ENCODE peak calls at places on chromosomes 13 and 19, in four cellular contexts. M is K562, H is A549, Y is HepG2. O is an unnamed sample.

GRCh38 chr19:27736225-27736624 is 1476.7 kb downstream of the UQCRFS1 start:
- DNase-seq in M (no peak), H (no peak), Y (no peak), O (no peak)

GRCh38 chr19:39645800-39646411 is 9.8 kb upstream of the LGALS16 start:
- DNase-seq in M (peak), H (no peak), Y (peak), O (peak)

GRCh38 chr13:100495455-100495854 is 93.1 kb downstream of the GGACT start:
- DNase-seq in M (no peak), H (no peak), Y (no peak), O (no peak)

GRCh38 chr13:45446181-45446580 is 18.6 kb upstream of the COG3 start:
- DNase-seq in M (no peak), H (no peak), Y (no peak), O (no peak)

GRCh38 chr13:38494445-38494844 is 144.8 kb downstream of the UFM1 start:
- DNase-seq in M (no peak), H (no peak), Y (no peak), O (no peak)

GRCh38 chr19:21697698-21698097 is 69.7 kb downstream of the ZNF100 start:
- DNase-seq in M (no peak), H (no peak), Y (no peak), O (no peak)

GRCh38 chr19:14203258-14203657 is 2.7 kb downstream of the ADGRL1 start:
- DNase-seq in M (no peak), H (no peak), Y (no peak), O (peak)

GRCh38 chr13:60143775-60144174 is 20.0 kb downstream of the DIAPH3 start:
- DNase-seq in M (no peak), H (no peak), Y (no peak), O (no peak)

GRCh38 chr13:47472516-47472915 is 528.6 kb downstream of the SUCLA2 start:
- DNase-seq in M (no peak), H (no peak), Y (no peak), O (no peak)

GRCh38 chr13:100517706-100518105 is 70.9 kb downstream of the GGACT start:
- DNase-seq in M (no peak), H (no peak), Y (no peak), O (no peak)

GRCh38 chr13:106155411-106155810 is 380.1 kb downstream of the EFNB2 start:
- DNase-seq in M (no peak), H (no peak), Y (no peak), O (no peak)

GRCh38 chr13:29597701-29598100 is 2.2 kb upstream of the SLC7A1 start:
- DNase-seq in M (no peak), H (no peak), Y (no peak), O (no peak)

GRCh38 chr13:60577761-60578160 is 180.7 kb downstream of the TDRD3 start:
- DNase-seq in M (no peak), H (no peak), Y (no peak), O (no peak)

GRCh38 chr13:90696656-90697055 is 650.8 kb upstream of the MIR17HG start:
- DNase-seq in M (no peak), H (no peak), Y (no peak), O (no peak)

GRCh38 chr13:99811067-99811715 is 160.4 kb downstream of the ZIC5 start:
- DNase-seq in M (no peak), H (no peak), Y (no peak), O (no peak)

GRCh38 chr13:105139380-105140285 is 1395.8 kb downstream of the EFNB2 start:
- DNase-seq in M (no peak), H (peak), Y (peak), O (peak)

GRCh38 chr19:21593934-21594844 is 88.8 kb downstream of the ZNF429 start:
- DNase-seq in M (peak), H (no peak), Y (no peak), O (no peak)

GRCh38 chr19:2353159-2353894 is 6.7 kb upstream of the TMPRSS9 start:
- DNase-seq in M (no peak), H (no peak), Y (no peak), O (no peak)

DNA sequence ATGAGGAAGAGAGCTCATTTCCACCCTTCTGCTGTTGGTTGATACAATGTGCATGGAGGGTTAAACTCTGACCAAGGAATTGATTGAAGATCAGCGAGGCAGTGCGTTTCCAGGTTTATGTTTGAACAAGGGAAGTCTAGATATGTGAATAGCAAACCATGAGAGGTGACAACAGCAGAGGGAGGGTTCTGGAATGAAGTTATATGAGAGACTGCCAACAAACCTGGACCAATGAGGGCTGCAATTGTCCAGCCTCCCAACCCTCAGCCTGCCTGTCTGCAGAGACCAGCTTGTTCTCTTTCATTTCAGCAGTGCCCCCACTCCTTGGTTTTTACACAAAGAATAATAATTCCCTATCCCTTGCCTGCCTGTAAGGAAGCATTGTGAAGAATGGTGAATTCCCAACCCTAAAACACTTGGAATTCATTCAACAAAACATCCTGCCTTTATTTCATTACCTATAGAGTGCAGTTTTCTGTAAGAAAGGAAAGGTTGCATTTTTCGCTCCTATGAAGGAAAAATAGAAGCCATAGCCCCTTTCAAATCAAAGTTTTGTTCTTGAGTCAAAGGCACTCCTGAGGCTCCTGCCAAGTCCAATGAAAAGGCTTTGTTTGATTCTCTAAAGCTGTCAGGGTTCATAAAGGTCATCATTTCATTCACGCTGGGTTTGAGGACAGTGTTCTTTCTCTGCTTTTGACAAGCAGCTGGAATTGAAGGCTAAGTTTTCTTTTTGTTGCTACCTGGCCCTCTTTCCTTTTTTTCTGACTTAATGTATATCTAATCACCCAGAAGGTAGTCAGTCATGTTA is 53.6 kb upstream of the ABCC4 start:
- DNase-seq in M (no peak), H (no peak), Y (peak), O (no peak)
- TF ChIP-seq HMGXB4 in M (no peak), H (no peak), Y (no peak), O (no peak)

GRCh38 chr19:30338878-30339623 is 33.1 kb upstream of the ZNF536 start:
- DNase-seq in M (no peak), H (no peak), Y (no peak), O (no peak)
- TF ChIP-seq HMGXB4 in M (no peak), H (no peak), Y (no peak), O (no peak)

GRCh38 chr19:46766569-46767317 is 20.5 kb upstream of the STRN4 start:
- DNase-seq in M (peak), H (no peak), Y (peak), O (peak)
- TF ChIP-seq HMGXB4 in M (no peak), H (no peak), Y (no peak), O (no peak)

GRCh38 chr13:98504371-98504963 is 72.4 kb downstream of the STK24 start:
- DNase-seq in M (no peak), H (no peak), Y (no peak), O (no peak)

GRCh38 chr13:98508280-98509074 is 68.4 kb downstream of the STK24 start:
- DNase-seq in M (no peak), H (no peak), Y (peak), O (no peak)

GRCh38 chr13:98509271-98510155 is 67.4 kb downstream of the STK24 start:
- DNase-seq in M (peak), H (peak), Y (peak), O (no peak)

GRCh38 chr13:98506343-98507059 is 70.4 kb downstream of the STK24 start:
- DNase-seq in M (no peak), H (no peak), Y (peak), O (no peak)

GRCh38 chr13:98507060-98507797 is 69.7 kb downstream of the STK24 start:
- DNase-seq in M (no peak), H (no peak), Y (peak), O (peak)
- TF ChIP-seq HMGXB4 in M (no peak), H (no peak), Y (no peak), O (no peak)

GRCh38 chr13:41139296-41139966 is 6.8 kb upstream of the KBTBD6 start:
- DNase-seq in M (no peak), H (no peak), Y (no peak), O (no peak)
- TF ChIP-seq HMGXB4 in M (no peak), H (no peak), Y (no peak), O (no peak)

GRCh38 chr19:11423164-11423803 is 4.2 kb upstream of the RGL3 start:
- DNase-seq in M (peak), H (no peak), Y (no peak), O (no peak)

GRCh38 chr19:11420894-11421606 is 1.9 kb upstream of the RGL3 start:
- DNase-seq in M (peak), H (no peak), Y (no peak), O (peak)

GRCh38 chr19:11420429-11420893 is 1.3 kb upstream of the RGL3 start:
- DNase-seq in M (peak), H (no peak), Y (no peak), O (peak)

GRCh38 chr19:11422163-11423068 is 3.3 kb upstream of the RGL3 start:
- DNase-seq in M (peak), H (peak), Y (no peak), O (peak)

DNA sequence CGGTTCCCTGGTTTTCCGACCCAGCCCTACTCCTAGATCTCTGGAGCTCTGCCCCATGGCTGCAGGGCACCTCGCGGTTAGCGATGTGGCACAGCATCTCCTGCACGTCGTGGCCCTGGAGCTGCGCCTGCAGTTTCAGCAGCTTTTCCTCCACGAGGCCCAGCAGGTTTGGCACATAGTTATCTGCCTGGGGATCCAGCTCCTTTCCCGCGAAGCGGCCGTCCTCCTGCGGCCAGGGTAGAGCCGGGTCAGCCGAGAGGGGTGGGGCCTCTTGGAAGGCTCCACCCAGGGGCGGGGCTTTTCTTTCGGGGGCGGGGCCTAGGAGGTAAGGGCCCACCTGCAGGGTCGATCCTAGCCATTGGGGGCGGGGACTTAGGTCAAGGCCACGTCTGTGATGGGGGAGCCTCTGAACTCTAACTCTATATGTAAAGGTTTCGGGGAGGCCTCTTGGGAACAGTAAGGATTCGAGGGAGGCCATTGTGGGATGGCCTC is 2.5 kb upstream of the RGL3 start:
- DNase-seq in M (peak), H (no peak), Y (no peak), O (peak)
- TF ChIP-seq HMGXB4 in M (no peak), H (no peak), Y (no peak), O (no peak)

GRCh38 chr19:48954595-48955307 is at the start of gene BAX:
- DNase-seq in M (peak), H (peak), Y (peak), O (peak)

GRCh38 chr19:48958006-48958405 is 3.3 kb downstream of the BAX start:
- DNase-seq in M (no peak), H (no peak), Y (no peak), O (no peak)

GRCh38 chr19:48959341-48960239 is 4.9 kb downstream of the BAX start:
- DNase-seq in M (no peak), H (no peak), Y (no peak), O (no peak)

GRCh38 chr19:48954011-48954594 is 572 bp upstream of the BAX start:
- DNase-seq in M (no peak), H (no peak), Y (no peak), O (no peak)

GRCh38 chr19:48955308-48955958 is 758 bp downstream of the BAX start:
- DNase-seq in M (no peak), H (no peak), Y (no peak), O (no peak)
- TF ChIP-seq HMGXB4 in M (no peak), H (no peak), Y (no peak), O (no peak)

GRCh38 chr19:3402631-3403443 is 36.5 kb downstream of the NFIC start:
- DNase-seq in M (no peak), H (no peak), Y (no peak), O (no peak)

GRCh38 chr19:3405261-3405653 is 38.9 kb downstream of the NFIC start:
- DNase-seq in M (no peak), H (no peak), Y (no peak), O (no peak)

GRCh38 chr19:3404324-3405260 is 38.2 kb downstream of the NFIC start:
- DNase-seq in M (no peak), H (no peak), Y (no peak), O (no peak)

GRCh38 chr19:3401004-3401768 is 34.8 kb downstream of the NFIC start:
- DNase-seq in M (no peak), H (no peak), Y (no peak), O (no peak)

GRCh38 chr19:3403489-3404323 is 37.3 kb downstream of the NFIC start:
- DNase-seq in M (no peak), H (no peak), Y (peak), O (no peak)
- TF ChIP-seq HMGXB4 in M (no peak), H (no peak), Y (no peak), O (no peak)

GRCh38 chr19:1251503-1252220 is 3.3 kb downstream of the MIDN start:
- DNase-seq in M (no peak), H (no peak), Y (peak), O (no peak)

GRCh38 chr19:1250374-1251232 is 2.2 kb downstream of the MIDN start:
- DNase-seq in M (peak), H (no peak), Y (peak), O (peak)

GRCh38 chr19:1252221-1252817 is 3.9 kb downstream of the MIDN start:
- DNase-seq in M (no peak), H (no peak), Y (no peak), O (no peak)

GRCh38 chr19:1249990-1250298 is 1.6 kb downstream of the MIDN start:
- DNase-seq in M (no peak), H (no peak), Y (no peak), O (no peak)

DNA sequence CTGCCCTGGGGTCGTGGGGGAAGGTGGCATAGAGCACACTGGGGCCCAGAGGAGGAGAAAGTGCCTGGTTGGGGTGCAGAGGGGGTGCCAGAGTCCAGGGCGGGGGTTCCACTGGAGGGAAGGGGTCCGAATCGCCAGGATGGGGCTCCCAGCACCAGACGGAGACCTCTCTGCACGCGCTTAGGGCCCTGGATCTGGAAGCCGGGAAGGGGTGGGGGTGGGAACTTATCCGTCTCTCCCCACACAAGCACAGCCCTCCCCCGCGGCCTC is 2.8 kb downstream of the MIDN start:
- DNase-seq in M (no peak), H (no peak), Y (peak), O (no peak)
- TF ChIP-seq HMGXB4 in M (no peak), H (no peak), Y (no peak), O (no peak)

O was measured in WTC11.